ENCODE peak calls at places on chromosome 7, in nine cellular contexts. Z is CD4-positive, alpha-beta T cell; J is HEK293T; G is T-helper 9 cell; P is lower leg skin; Q is T-helper 22 cell; M is activated CD4-positive, alpha-beta T cell treated with anti-CD3 and anti-CD28 coated beads, Interleukin-2, amount 50 U/mL, for 48 hours; R is occipital lobe; B is left ventricle myocardium superior. Y is an unnamed sample.
A peak's percentile ranks its signal among the peaks of the same experiment; 100 is the strongest.

GRCh38 chr7:38410056-38410455 is 136.6 kb upstream of the TARP start:
- DNase-seq in P (no peak), J (no peak), M (no peak), R (no peak), Z (no peak), Q (no peak), B (no peak), G (no peak), Y (no peak)

GRCh38 chr7:85000973-85001372 is 185.9 kb downstream of the SEMA3D start:
- DNase-seq in B (no peak), Z (no peak), Q (no peak), J (no peak), R (no peak), M (no peak), P (no peak), G (no peak), Y (no peak)

GRCh38 chr7:136275794-136276193 is 298.6 kb upstream of the MTPN start:
- DNase-seq in G (no peak), B (no peak), Z (no peak), M (no peak), P (no peak), R (no peak), Q (no peak), J (no peak), Y (no peak)

GRCh38 chr7:33251261-33251660 is 121.9 kb downstream of the BBS9 start:
- DNase-seq in P (no peak), J (no peak), Q (no peak), Z (no peak), G (no peak), B (no peak), M (no peak), R (no peak), Y (no peak)

GRCh38 chr7:142787034-142787768 is 16.4 kb downstream of the PRSS2 start:
- DNase-seq in M (no peak), G (no peak), Z (no peak), R (no peak), B (no peak), Q (no peak), J (no peak), P (no peak), Y (no peak)

GRCh38 chr7:127419196-127419595 is 26.7 kb upstream of the ZNF800 start:
- DNase-seq in P (no peak), G (no peak), Z (no peak), R (no peak), M (no peak), J (no peak), B (no peak), Q (no peak), Y (no peak)

GRCh38 chr7:71459137-71459536 is 327.2 kb downstream of the GALNT17 start:
- DNase-seq in G (no peak), M (no peak), P (no peak), Z (no peak), B (no peak), J (no peak), R (no peak), Q (no peak), Y (no peak)

GRCh38 chr7:40747856-40748255 is 613.1 kb downstream of the SUGCT start:
- DNase-seq in Z (no peak), R (no peak), B (no peak), M (no peak), Q (no peak), G (no peak), J (no peak), P (no peak), Y (no peak)

GRCh38 chr7:7829667-7830066 is 111.3 kb upstream of the RPA3 start:
- DNase-seq in Z (no peak), Q (no peak), G (no peak), M (no peak), P (no peak), J (no peak), B (no peak), R (no peak), Y (no peak)

GRCh38 chr7:130294314-130294713 is 1.4 kb downstream of the CPA4 start:
- DNase-seq in P (no peak), B (no peak), G (no peak), J (no peak), Q (no peak), M (no peak), R (peak; percentile 16), Z (no peak), Y (no peak)

GRCh38 chr7:26686448-26686981 is 177.9 kb downstream of the SKAP2 start:
- DNase-seq in Z (no peak), M (no peak), G (no peak), P (no peak), J (peak; percentile 64), R (no peak), B (no peak), Q (no peak), Y (no peak)

GRCh38 chr7:129465080-129465479 is 30.8 kb downstream of the STRIP2 start:
- DNase-seq in R (no peak), Z (no peak), M (no peak), G (no peak), J (no peak), Q (no peak), P (no peak), B (no peak), Y (no peak)

GRCh38 chr7:36487756-36488336 is 98.2 kb downstream of the ANLN start:
- DNase-seq in P (no peak), G (no peak), M (no peak), Z (no peak), J (peak; percentile 52), R (no peak), Q (peak; percentile 1), B (no peak), Y (peak; percentile 8)

GRCh38 chr7:158355456-158356065 is 232.1 kb downstream of the PTPRN2 start:
- DNase-seq in P (peak; percentile 72), J (no peak), R (no peak), M (no peak), Z (no peak), B (peak; percentile 15), G (no peak), Q (no peak), Y (no peak)

GRCh38 chr7:75772081-75773077 is at the start of gene CCL26:
- DNase-seq in M (no peak), R (no peak), P (no peak), Q (no peak), G (no peak), J (no peak), Z (no peak), B (peak; percentile 65), Y (no peak)

GRCh38 chr7:93758621-93759020 is 131.9 kb downstream of the TFPI2 start:
- DNase-seq in J (no peak), R (no peak), M (no peak), Q (no peak), G (no peak), P (no peak), Z (no peak), B (no peak), Y (no peak)

GRCh38 chr7:103542470-103542869 is 96.5 kb upstream of the SLC26A5 start:
- DNase-seq in B (no peak), J (no peak), R (no peak), Q (no peak), G (no peak), M (no peak), P (no peak), Z (no peak), Y (no peak)

GRCh38 chr7:359226-359775 is 69.3 kb downstream of the FOXL3 start:
- DNase-seq in G (no peak), R (no peak), B (peak; percentile 21), M (no peak), Q (no peak), P (no peak), Z (no peak), J (no peak), Y (no peak)

GRCh38 chr7:158204453-158204852 is 383.2 kb downstream of the PTPRN2 start:
- DNase-seq in P (no peak), R (no peak), J (no peak), Z (no peak), G (no peak), B (no peak), Q (no peak), M (no peak), Y (no peak)

GRCh38 chr7:44978511-44979366 is at the start of gene MYO1G:
- DNase-seq in B (peak; percentile 63), R (no peak), Z (peak; percentile 80), J (no peak), Q (peak; percentile 90), M (peak; percentile 91), G (peak; percentile 76), P (no peak), Y (peak; percentile 91)

GRCh38 chr7:155808551-155809331 is 3.5 kb downstream of the SHH start:
- DNase-seq in P (no peak), M (no peak), R (no peak), B (no peak), Z (no peak), J (peak; percentile 64), Q (no peak), G (no peak), Y (no peak)

GRCh38 chr7:29292886-29293658 is 98.5 kb downstream of the CHN2 start:
- DNase-seq in Z (no peak), R (no peak), G (no peak), Q (no peak), P (no peak), M (no peak), B (no peak), J (no peak), Y (no peak)

GRCh38 chr7:5396542-5396941 is 27.1 kb downstream of the TNRC18 start:
- DNase-seq in B (no peak), J (no peak), M (peak; percentile 56), G (peak; percentile 43), R (peak; percentile 26), Q (peak; percentile 47), P (no peak), Z (peak; percentile 62), Y (peak; percentile 50)

Y was measured in stimulated activated naive B cell treated with anti-CD40 and anti-IgM and Interleukin-4, amounts not matched to agents 10 μg/mL and 1 μg/mL and 100 μg/mL, for 72 hours.